ENCODE peak calls at places on chromosomes 5 and 9, in five cellular contexts. G is AG04450, A is non-pigmented ciliary epithelial cell, E is DMS53, J is GM12892. Z is an unnamed sample.

GRCh38 chr5:104739905-104740304 is 1177.3 kb upstream of the NUDT12 start:
- DNase-seq in G (no peak), A (no peak), E (no peak), J (no peak), Z (no peak)

GRCh38 chr9:85200726-85201402 is 531.3 kb downstream of the NTRK2 start:
- DNase-seq in G (no peak), A (no peak), E (no peak), J (no peak), Z (no peak)

GRCh38 chr9:95130484-95130883 is 187.0 kb downstream of the FANCC start:
- DNase-seq in G (no peak), A (no peak), E (peak), J (no peak), Z (no peak)

GRCh38 chr9:128152781-128153116 is 3.5 kb downstream of the LCN2 start:
- DNase-seq in G (no peak), A (no peak), E (no peak), J (no peak), Z (no peak)

GRCh38 chr5:77645158-77645994 is 6.9 kb upstream of the OTP start:
- DNase-seq in G (no peak), A (no peak), E (peak), J (peak), Z (no peak)

GRCh38 chr5:144309265-144309664 is 138.6 kb downstream of the KCTD16 start:
- DNase-seq in G (no peak), A (no peak), E (no peak), J (no peak), Z (no peak)

GRCh38 chr5:68456756-68457217 is 241.2 kb downstream of the PIK3R1 start:
- DNase-seq in G (no peak), A (no peak), E (peak), J (no peak), Z (no peak)

GRCh38 chr5:151094861-151095260 is 14.0 kb upstream of the TNIP1 start:
- DNase-seq in G (no peak), A (no peak), E (no peak), J (no peak), Z (no peak)

GRCh38 chr9:70578720-70579119 is 164.3 kb upstream of the KLF9 start:
- DNase-seq in G (no peak), A (no peak), E (peak), J (no peak), Z (no peak)

GRCh38 chr5:52822437-52822836 is 34.7 kb downstream of the ITGA1 start:
- DNase-seq in G (no peak), A (no peak), E (no peak), J (no peak), Z (peak)

GRCh38 chr5:181024245-181025029 is 15.6 kb upstream of the BTNL9 start:
- DNase-seq in G (no peak), A (no peak), E (no peak), J (no peak), Z (no peak)

GRCh38 chr5:43231977-43232376 is 40.0 kb downstream of the NIM1K start:
- DNase-seq in G (no peak), A (no peak), E (peak), J (no peak), Z (no peak)

GRCh38 chr5:57416246-57416996 is 66.2 kb downstream of the ACTBL2 start:
- DNase-seq in G (no peak), A (no peak), E (peak), J (no peak), Z (no peak)

GRCh38 chr5:121967187-121967586 is 5.4 kb downstream of the SRFBP1 start:
- DNase-seq in G (no peak), A (no peak), E (peak), J (no peak), Z (no peak)

GRCh38 chr5:129113867-129114266 is 19.3 kb downstream of the ISOC1 start:
- DNase-seq in G (no peak), A (no peak), E (no peak), J (no peak), Z (no peak)

GRCh38 chr9:84141762-84142370 is 161.3 kb downstream of the RMI1 start:
- DNase-seq in G (no peak), A (no peak), E (peak), J (no peak), Z (no peak)

GRCh38 chr9:94167055-94167346 is 82.7 kb downstream of the PTPDC1 start:
- DNase-seq in G (no peak), A (no peak), E (no peak), J (no peak), Z (no peak)

GRCh38 chr9:37495571-37495970 is 9.8 kb downstream of the POLR1E start:
- DNase-seq in G (no peak), A (no peak), E (no peak), J (no peak), Z (no peak)

GRCh38 chr9:17135578-17135904 is 701 bp downstream of the CNTLN start:
- DNase-seq in G (no peak), A (no peak), E (no peak), J (no peak), Z (no peak)

GRCh38 chr9:107141967-107142366 is 141.1 kb upstream of the RAD23B start:
- DNase-seq in G (no peak), A (peak), E (peak), J (no peak), Z (no peak)

GRCh38 chr9:121557581-121558422 is 58.2 kb upstream of the GGTA1 start:
- DNase-seq in G (peak), A (peak), E (no peak), J (no peak), Z (peak)

GRCh38 chr5:95959964-95960801 is 1.5 kb downstream of the ELL2 start:
- DNase-seq in G (no peak), A (no peak), E (peak), J (no peak), Z (no peak)

GRCh38 chr5:2203774-2204173 is 321.0 kb upstream of the IRX4 start:
- DNase-seq in G (no peak), A (no peak), E (no peak), J (no peak), Z (no peak)

GRCh38 chr5:56625577-56625976 is 189.8 kb upstream of the MAP3K1 start:
- DNase-seq in G (peak), A (peak), E (no peak), J (no peak), Z (no peak)

GRCh38 chr5:139817970-139818369 is 22.4 kb downstream of the PSD2 start:
- DNase-seq in G (no peak), A (no peak), E (no peak), J (no peak), Z (no peak)

GRCh38 chr9:126532951-126533910 is 80.5 kb upstream of the LMX1B start:
- DNase-seq in G (no peak), A (no peak), E (no peak), J (no peak), Z (no peak)

GRCh38 chr5:32584651-32585050 is 706 bp upstream of the SUB1 start:
- DNase-seq in G (no peak), A (no peak), E (peak), J (no peak), Z (no peak)

GRCh38 chr9:125989524-125990180 is 242.5 kb downstream of the PBX3 start:
- DNase-seq in G (no peak), A (no peak), E (no peak), J (no peak), Z (no peak)

GRCh38 chr5:87899109-87900100 is 369.2 kb downstream of the TMEM161B start:
- DNase-seq in G (no peak), A (no peak), E (peak), J (no peak), Z (no peak)

GRCh38 chr9:4226331-4227250 is 73.3 kb downstream of the GLIS3 start:
- DNase-seq in G (no peak), A (no peak), E (no peak), J (no peak), Z (no peak)

GRCh38 chr5:132044207-132044606 is 16.2 kb upstream of the IL3 start:
- DNase-seq in G (no peak), A (no peak), E (no peak), J (no peak), Z (no peak)

GRCh38 chr9:136694163-136694864 is 7.1 kb upstream of the AGPAT2 start:
- DNase-seq in G (no peak), A (no peak), E (peak), J (peak), Z (no peak)

GRCh38 chr9:69745716-69746538 is 13.9 kb downstream of the PTAR1 start:
- DNase-seq in G (no peak), A (no peak), E (peak), J (no peak), Z (no peak)

GRCh38 chr5:39624268-39624886 is 199.6 kb upstream of the DAB2 start:
- DNase-seq in G (no peak), A (no peak), E (peak), J (no peak), Z (no peak)

GRCh38 chr9:34990908-34991832 is 1.6 kb downstream of the DNAJB5 start:
- DNase-seq in G (no peak), A (no peak), E (peak), J (no peak), Z (peak)

GRCh38 chr5:140596364-140596763 is 31.7 kb downstream of the SLC35A4 start:
- DNase-seq in G (no peak), A (no peak), E (no peak), J (no peak), Z (no peak)

GRCh38 chr5:112174959-112175594 is 244.0 kb downstream of the EPB41L4A start:
- DNase-seq in G (no peak), A (no peak), E (peak), J (no peak), Z (peak)

GRCh38 chr9:82810902-82811301 is 252.0 kb downstream of the RASEF start:
- DNase-seq in G (no peak), A (peak), E (peak), J (no peak), Z (no peak)

GRCh38 chr9:121929893-121930875 is 162.9 kb downstream of the TTLL11 start:
- DNase-seq in G (no peak), A (no peak), E (peak), J (no peak), Z (no peak)

Z was measured in uterus.